ENCODE peak calls at places on chromosomes 6 and 20, in eight cellular contexts. One of them, this sample, is unnamed.

GRCh38 chr20:46545077-46545826 is 5.2 kb downstream of the OCSTAMP start:
- DNase-seq in AG09319: no peak
- DNase-seq in fibroblast of gingiva: no peak
- DNase-seq in left cardiac atrium: no peak
- DNase-seq in endodermal cell: no peak
- DNase-seq in occipital lobe: no peak
- DNase-seq in sigmoid colon: no peak
- DNase-seq in CD8-positive, alpha-beta T cell: no peak
- DNase-seq in this sample: no peak

GRCh38 chr6:37630281-37630799 is 67.3 kb downstream of the MDGA1 start:
- DNase-seq in endodermal cell: no peak
- DNase-seq in fibroblast of gingiva: peak; percentile 78
- DNase-seq in occipital lobe: peak; percentile 17
- DNase-seq in AG09319: peak; percentile 75
- DNase-seq in left cardiac atrium: no peak
- DNase-seq in CD8-positive, alpha-beta T cell: no peak
- DNase-seq in sigmoid colon: peak; percentile 59
- DNase-seq in this sample: no peak

GRCh38 chr20:61814244-61814643 is 251.4 kb downstream of the TAF4 start:
- DNase-seq in sigmoid colon: no peak
- DNase-seq in AG09319: no peak
- DNase-seq in CD8-positive, alpha-beta T cell: no peak
- DNase-seq in fibroblast of gingiva: no peak
- DNase-seq in left cardiac atrium: no peak
- DNase-seq in endodermal cell: no peak
- DNase-seq in occipital lobe: no peak
- DNase-seq in this sample: peak; percentile 47

GRCh38 chr6:148423133-148423532 is 80.5 kb downstream of the SASH1 start:
- DNase-seq in left cardiac atrium: no peak
- DNase-seq in CD8-positive, alpha-beta T cell: no peak
- DNase-seq in occipital lobe: no peak
- DNase-seq in sigmoid colon: no peak
- DNase-seq in endodermal cell: no peak
- DNase-seq in AG09319: no peak
- DNase-seq in fibroblast of gingiva: peak; percentile 71
- DNase-seq in this sample: no peak

GRCh38 chr6:68651018-68651985 is 16.2 kb downstream of the ADGRB3 start:
- DNase-seq in occipital lobe: no peak
- DNase-seq in fibroblast of gingiva: peak; percentile 78
- DNase-seq in endodermal cell: no peak
- DNase-seq in left cardiac atrium: no peak
- DNase-seq in AG09319: no peak
- DNase-seq in CD8-positive, alpha-beta T cell: no peak
- DNase-seq in sigmoid colon: no peak
- DNase-seq in this sample: no peak

GRCh38 chr20:48697845-48698491 is 129.8 kb downstream of the PREX1 start:
- DNase-seq in endodermal cell: no peak
- DNase-seq in AG09319: no peak
- DNase-seq in sigmoid colon: peak; percentile 75
- DNase-seq in CD8-positive, alpha-beta T cell: no peak
- DNase-seq in left cardiac atrium: peak; percentile 86
- DNase-seq in fibroblast of gingiva: peak; percentile 81
- DNase-seq in occipital lobe: no peak
- DNase-seq in this sample: peak; percentile 72

GRCh38 chr6:137309078-137309762 is 90.0 kb upstream of the IFNGR1 start:
- DNase-seq in occipital lobe: no peak
- DNase-seq in fibroblast of gingiva: no peak
- DNase-seq in sigmoid colon: peak; percentile 71
- DNase-seq in endodermal cell: peak; percentile 67
- DNase-seq in left cardiac atrium: peak; percentile 79
- DNase-seq in CD8-positive, alpha-beta T cell: no peak
- DNase-seq in AG09319: no peak
- DNase-seq in this sample: peak; percentile 82

GRCh38 chr6:36727491-36728021 is 29.9 kb downstream of the RAB44 start:
- DNase-seq in sigmoid colon: no peak
- DNase-seq in AG09319: no peak
- DNase-seq in endodermal cell: no peak
- DNase-seq in CD8-positive, alpha-beta T cell: no peak
- DNase-seq in fibroblast of gingiva: no peak
- DNase-seq in left cardiac atrium: no peak
- DNase-seq in occipital lobe: no peak
- DNase-seq in this sample: peak; percentile 69

GRCh38 chr20:45346851-45347250 is 1.4 kb downstream of the SDC4 start:
- DNase-seq in sigmoid colon: no peak
- DNase-seq in fibroblast of gingiva: no peak
- DNase-seq in endodermal cell: no peak
- DNase-seq in left cardiac atrium: no peak
- DNase-seq in occipital lobe: no peak
- DNase-seq in AG09319: no peak
- DNase-seq in CD8-positive, alpha-beta T cell: no peak
- DNase-seq in this sample: no peak

GRCh38 chr6:115524821-115525220 is 535.9 kb downstream of the FRK start:
- DNase-seq in AG09319: no peak
- DNase-seq in endodermal cell: no peak
- DNase-seq in left cardiac atrium: no peak
- DNase-seq in sigmoid colon: no peak
- DNase-seq in fibroblast of gingiva: no peak
- DNase-seq in CD8-positive, alpha-beta T cell: no peak
- DNase-seq in occipital lobe: no peak
- DNase-seq in this sample: no peak

GRCh38 chr6:14729186-14729871 is 516.5 kb upstream of the JARID2 start:
- DNase-seq in AG09319: no peak
- DNase-seq in endodermal cell: peak; percentile 47
- DNase-seq in left cardiac atrium: no peak
- DNase-seq in fibroblast of gingiva: no peak
- DNase-seq in CD8-positive, alpha-beta T cell: no peak
- DNase-seq in sigmoid colon: no peak
- DNase-seq in occipital lobe: no peak
- DNase-seq in this sample: no peak

GRCh38 chr20:63090682-63091571 is 84.2 kb upstream of the BHLHE23 start:
- DNase-seq in endodermal cell: peak; percentile 34
- DNase-seq in left cardiac atrium: peak; percentile 12
- DNase-seq in fibroblast of gingiva: no peak
- DNase-seq in sigmoid colon: peak; percentile 39
- DNase-seq in CD8-positive, alpha-beta T cell: no peak
- DNase-seq in occipital lobe: no peak
- DNase-seq in AG09319: no peak
- DNase-seq in this sample: peak; percentile 58

GRCh38 chr6:158536891-158537798 is 22.7 kb upstream of the TMEM181 start:
- DNase-seq in left cardiac atrium: peak; percentile 58
- DNase-seq in CD8-positive, alpha-beta T cell: no peak
- DNase-seq in sigmoid colon: no peak
- DNase-seq in occipital lobe: peak; percentile 59
- DNase-seq in endodermal cell: peak; percentile 92
- DNase-seq in AG09319: no peak
- DNase-seq in fibroblast of gingiva: no peak
- DNase-seq in this sample: no peak

GRCh38 chr6:98929498-98930060 is 18.2 kb downstream of the FBXL4 start:
- DNase-seq in CD8-positive, alpha-beta T cell: no peak
- DNase-seq in occipital lobe: no peak
- DNase-seq in AG09319: no peak
- DNase-seq in left cardiac atrium: no peak
- DNase-seq in fibroblast of gingiva: peak; percentile 26
- DNase-seq in endodermal cell: no peak
- DNase-seq in sigmoid colon: no peak
- DNase-seq in this sample: no peak

GRCh38 chr6:157559201-157559756 is 178.3 kb downstream of the ZDHHC14 start:
- DNase-seq in CD8-positive, alpha-beta T cell: no peak
- DNase-seq in sigmoid colon: no peak
- DNase-seq in AG09319: no peak
- DNase-seq in occipital lobe: no peak
- DNase-seq in fibroblast of gingiva: no peak
- DNase-seq in endodermal cell: no peak
- DNase-seq in left cardiac atrium: no peak
- DNase-seq in this sample: no peak

GRCh38 chr6:142551145-142551811 is 249.5 kb downstream of the ADGRG6 start:
- DNase-seq in CD8-positive, alpha-beta T cell: peak; percentile 32
- DNase-seq in AG09319: no peak
- DNase-seq in occipital lobe: no peak
- DNase-seq in endodermal cell: peak; percentile 61
- DNase-seq in fibroblast of gingiva: no peak
- DNase-seq in sigmoid colon: no peak
- DNase-seq in left cardiac atrium: no peak
- DNase-seq in this sample: no peak

GRCh38 chr6:17501982-17502704 is 98.0 kb upstream of the FAM8A1 start:
- DNase-seq in fibroblast of gingiva: no peak
- DNase-seq in sigmoid colon: no peak
- DNase-seq in endodermal cell: no peak
- DNase-seq in CD8-positive, alpha-beta T cell: no peak
- DNase-seq in left cardiac atrium: no peak
- DNase-seq in occipital lobe: no peak
- DNase-seq in AG09319: no peak
- DNase-seq in this sample: no peak

This sample was measured in spleen.